ENCODE peak calls at places on chromosomes 12 and 14, in seven cellular contexts. A is IMR-90, T is mammary epithelial cell, J is astrocyte, P is HCT116, O is neuronal stem cell, F is PC-3. V is an unnamed sample.

GRCh38 chr14:31208546-31209424 is 1.2 kb upstream of the HECTD1 start:
- DNase-seq in P (no peak), O (no peak), F (no peak), T (no peak), J (no peak), A (no peak), V (no peak)

GRCh38 chr12:50740307-50740706 is 23.6 kb upstream of the ATF1 start:
- DNase-seq in J (no peak), F (no peak), T (peak; percentile 42), P (no peak), A (no peak), O (no peak), V (no peak)

GRCh38 chr12:57166971-57167371 is 19.6 kb upstream of the LRP1-AS start:
- DNase-seq in A (peak; percentile 90), J (peak; percentile 77), T (peak; percentile 96), O (no peak), F (peak; percentile 93), P (no peak), V (no peak)

GRCh38 chr14:105159344-105159743 is 9.2 kb downstream of the JAG2 start:
- DNase-seq in J (no peak), T (no peak), P (no peak), O (no peak), F (no peak), A (no peak), V (no peak)

GRCh38 chr12:27624586-27624985 is 71.7 kb upstream of the REP15 start:
- DNase-seq in J (peak; percentile 25), A (no peak), T (no peak), F (peak; percentile 57), O (no peak), P (no peak), V (no peak)

GRCh38 chr12:98639526-98639925 is 5.1 kb downstream of the IKBIP start:
- DNase-seq in A (no peak), O (no peak), J (no peak), T (no peak), P (no peak), F (no peak), V (no peak)

GRCh38 chr12:123763093-123763492 is 992 bp downstream of the DNAH10 start:
- DNase-seq in J (no peak), A (no peak), O (no peak), P (no peak), F (no peak), T (no peak), V (no peak)

GRCh38 chr12:97075583-97076268 is 168.7 kb downstream of the NEDD1 start:
- DNase-seq in O (peak; percentile 23), T (peak; percentile 17), P (no peak), A (no peak), F (no peak), J (peak; percentile 73), V (no peak)

GRCh38 chr14:103232338-103232808 is 101.7 kb upstream of the EIF5 start:
- DNase-seq in F (no peak), J (no peak), A (no peak), T (no peak), O (no peak), P (no peak), V (no peak)

GRCh38 chr12:26773313-26774104 is 59.5 kb downstream of the ITPR2 start:
- DNase-seq in P (no peak), F (no peak), O (no peak), T (no peak), J (no peak), A (no peak), V (no peak)

GRCh38 chr12:106739318-106739717 is 35.2 kb upstream of the RIC8B start:
- DNase-seq in P (no peak), F (peak; percentile 15), J (peak; percentile 58), A (no peak), T (no peak), O (no peak), V (no peak)

GRCh38 chr12:51797301-51797700 is 51.2 kb downstream of the FIGNL2 start:
- DNase-seq in T (peak; percentile 75), A (no peak), F (peak; percentile 5), P (no peak), O (no peak), J (no peak), V (no peak)

GRCh38 chr12:13097526-13097925 is 5.9 kb downstream of the GSG1 start:
- DNase-seq in P (no peak), T (no peak), O (no peak), J (no peak), A (no peak), F (peak; percentile 21), V (no peak)

GRCh38 chr14:102344485-102344884 is 18.2 kb downstream of the CINP start:
- DNase-seq in J (no peak), A (no peak), O (no peak), P (no peak), F (no peak), T (no peak), V (no peak)

GRCh38 chr12:89529738-89530137 is 3.9 kb upstream of the POC1B start:
- DNase-seq in F (peak; percentile 74), J (peak; percentile 25), P (no peak), O (peak; percentile 32), A (peak; percentile 67), T (peak; percentile 45), V (no peak)

GRCh38 chr12:53044052-53044581 is 5.7 kb upstream of the TNS2 start:
- DNase-seq in O (no peak), P (no peak), T (no peak), F (no peak), J (no peak), A (no peak), V (no peak)

GRCh38 chr12:93122089-93122488 is 193.0 kb upstream of the EEA1 start:
- DNase-seq in P (no peak), O (no peak), A (peak; percentile 81), J (peak; percentile 84), F (peak; percentile 54), T (peak; percentile 95), V (no peak)

GRCh38 chr12:80504389-80505153 is 60.5 kb downstream of the PTPRQ start:
- DNase-seq in O (no peak), T (no peak), F (no peak), J (no peak), P (no peak), A (peak; percentile 17), V (no peak)

GRCh38 chr12:76588881-76589565 is 29.5 kb upstream of the OSBPL8 start:
- DNase-seq in O (no peak), F (no peak), T (peak; percentile 63), J (peak; percentile 79), A (peak; percentile 90), P (no peak), V (no peak)

GRCh38 chr12:28066879-28067278 is 94.3 kb upstream of the PTHLH start:
- DNase-seq in A (no peak), P (no peak), J (no peak), F (no peak), T (no peak), O (no peak), V (no peak)

GRCh38 chr12:80598004-80598606 is 109.3 kb upstream of the MYF6 start:
- DNase-seq in F (peak; percentile 72), P (peak; percentile 16), A (peak; percentile 83), J (peak; percentile 81), O (no peak), T (peak; percentile 53), V (no peak)

GRCh38 chr12:76020281-76020680 is 11.3 kb downstream of the PHLDA1 start:
- DNase-seq in J (peak; percentile 87), O (no peak), A (peak; percentile 80), F (peak; percentile 96), T (peak; percentile 95), P (peak; percentile 81), V (peak; percentile 82)

GRCh38 chr12:66043035-66043434 is 87.5 kb downstream of the LLPH start:
- DNase-seq in T (no peak), J (no peak), A (no peak), O (no peak), P (no peak), F (no peak), V (no peak)

GRCh38 chr12:66045506-66045905 is 85.0 kb downstream of the LLPH start:
- DNase-seq in F (no peak), P (no peak), T (no peak), J (no peak), A (no peak), O (no peak), V (no peak)

GRCh38 chr12:66041651-66042363 is 88.7 kb downstream of the LLPH start:
- DNase-seq in J (no peak), O (no peak), P (no peak), F (no peak), T (no peak), A (no peak), V (no peak)

GRCh38 chr12:66048218-66048842 is 82.2 kb downstream of the LLPH start:
- DNase-seq in F (no peak), J (no peak), O (no peak), P (no peak), T (no peak), A (no peak), V (no peak)

GRCh38 chr12:66044731-66045130 is 85.8 kb downstream of the LLPH start:
- DNase-seq in F (peak; percentile 37), J (peak; percentile 58), O (no peak), P (no peak), A (peak; percentile 63), T (peak; percentile 38), V (no peak)
- H2AFZ ChIP-seq in F (no peak overlapping the region), J (no peak overlapping the region), O (no peak overlapping the region), P (no peak overlapping the region), A (no peak overlapping the region), T (peak overlapping the region; percentile 9), V (no peak overlapping the region)

GRCh38 chr12:112806721-112807120 is 15.2 kb downstream of the RPH3A start:
- DNase-seq in O (no peak), F (no peak), J (no peak), T (no peak), P (no peak), A (no peak), V (no peak)
- H2AFZ ChIP-seq in O (no peak overlapping the region), F (no peak overlapping the region), J (no peak overlapping the region), T (no peak overlapping the region), P (no peak overlapping the region), A (no peak overlapping the region), V (no peak overlapping the region)

GRCh38 chr12:122458105-122459035 is 35.9 kb upstream of the CLIP1 start:
- DNase-seq in P (no peak), A (no peak), F (no peak), J (no peak), T (no peak), O (no peak), V (no peak)
- H2AFZ ChIP-seq in P (no peak overlapping the region), A (no peak overlapping the region), F (no peak overlapping the region), J (no peak overlapping the region), T (no peak overlapping the region), O (no peak overlapping the region), V (no peak overlapping the region)

DNA sequence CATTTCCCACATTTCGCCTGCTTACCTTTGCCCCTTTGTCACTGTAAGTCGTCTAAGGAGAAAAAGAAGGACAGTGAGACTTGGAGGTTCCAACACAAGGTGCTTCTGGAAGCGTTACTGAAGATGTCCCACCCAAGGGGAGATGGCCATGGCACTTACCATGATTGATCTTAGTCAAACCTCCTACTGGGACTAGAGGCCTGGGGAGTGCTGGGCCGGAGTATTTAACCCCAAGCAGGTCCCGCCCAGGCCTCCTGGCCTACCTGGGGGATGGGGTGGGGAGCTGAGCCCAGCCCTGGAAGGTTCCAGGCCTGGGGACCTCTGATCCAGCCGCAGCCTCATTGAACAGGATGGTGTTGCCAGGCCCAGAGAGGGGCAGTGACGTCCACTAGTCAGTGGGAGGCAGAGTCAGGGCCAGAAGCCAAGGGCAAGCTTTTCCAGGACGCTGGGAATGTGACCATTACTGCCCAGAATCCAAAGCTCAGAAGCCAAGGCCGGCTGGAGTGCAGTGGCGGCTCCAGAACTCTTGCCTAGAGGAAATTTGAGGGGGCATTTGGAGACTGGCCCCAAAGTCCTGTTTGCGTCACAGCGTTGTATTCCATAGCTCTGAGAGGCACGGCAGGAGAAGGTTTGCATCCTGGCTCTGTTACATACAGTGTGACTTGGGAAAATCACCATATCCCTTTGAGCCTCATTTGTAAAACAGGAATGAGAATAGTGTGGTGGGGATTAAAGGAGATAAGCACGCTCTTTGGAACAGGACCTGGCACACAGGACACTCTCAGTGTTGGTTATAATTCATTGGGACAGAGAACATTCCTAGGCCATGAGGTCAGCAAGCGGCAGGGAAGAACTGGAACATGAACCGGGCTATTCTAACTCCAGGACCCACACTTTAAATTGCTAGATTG is at the start of gene HPD:
- DNase-seq in O (no peak), A (peak; percentile 76), P (no peak), F (peak; percentile 77), T (peak; percentile 62), J (peak; percentile 84), V (no peak)
- H2AFZ ChIP-seq in O (peak within 1 kb of the TSS; percentile 64), A (peak within 1 kb of the TSS; percentile 65), P (peak within 1 kb of the TSS; percentile 82), F (peak within 1 kb of the TSS; percentile 2), T (peak within 1 kb of the TSS; percentile 78), J (peak within 1 kb of the TSS; percentile 59), V (no peak within 1 kb of the TSS)